ENCODE peak calls at places on chromosomes 3 and 15, in seven cellular contexts. K is stimulated activated naive CD4-positive, alpha-beta T cell; P is HS-5; S is fibroblast of gingiva; E is OCI-M1; G is stimulated activated CD8-positive, alpha-beta memory T cell treated with anti-CD3 and anti-CD28 coated beads, Interleukin-12 subunit alpha, Interleukin-12 subunit beta, amount 100 ng/mL, for 1 hour; O is A549. I is an unnamed sample.

GRCh38 chr3:66863205-66864135 is 134.6 kb upstream of the KBTBD8 start:
- DNase-seq in G (no peak), O (no peak), S (no peak), E (no peak), K (no peak), P (no peak), I (no peak)

GRCh38 chr3:161915283-161915682 is 418.7 kb downstream of the OTOL1 start:
- DNase-seq in S (no peak), K (no peak), O (no peak), E (peak), P (no peak), G (no peak), I (peak)

GRCh38 chr3:193983846-193984245 is 152.1 kb upstream of the HES1 start:
- DNase-seq in G (no peak), S (no peak), P (no peak), K (no peak), O (no peak), E (no peak), I (no peak)

GRCh38 chr15:66387176-66388056 is 704 bp downstream of the MAP2K1 start:
- DNase-seq in O (peak), G (peak), S (peak), P (no peak), E (peak), K (peak), I (peak)

GRCh38 chr3:134810850-134811249 is 15.8 kb downstream of the EPHB1 start:
- DNase-seq in S (no peak), G (no peak), P (no peak), O (no peak), E (no peak), K (no peak), I (no peak)

GRCh38 chr3:29067014-29067413 is 213.9 kb upstream of the RBMS3 start:
- DNase-seq in E (no peak), P (no peak), O (peak), S (no peak), K (no peak), G (no peak), I (no peak)

GRCh38 chr3:127711021-127711420 is 38.3 kb downstream of the ABTB1 start:
- DNase-seq in O (no peak), E (no peak), P (no peak), S (no peak), K (no peak), G (no peak), I (no peak)

GRCh38 chr3:9343115-9343514 is 19.7 kb upstream of the THUMPD3 start:
- DNase-seq in O (no peak), K (no peak), E (no peak), P (no peak), G (no peak), S (no peak), I (no peak)

GRCh38 chr3:88263417-88264116 is 113.8 kb downstream of the C3orf38 start:
- DNase-seq in S (no peak), O (no peak), K (no peak), G (no peak), P (no peak), E (no peak), I (peak)

GRCh38 chr3:121542924-121543323 is 2.9 kb downstream of the POLQ start:
- DNase-seq in P (no peak), K (no peak), O (no peak), G (no peak), S (no peak), E (no peak), I (no peak)

GRCh38 chr3:119613872-119614271 is 16.2 kb downstream of the PLA1A start:
- DNase-seq in O (no peak), S (no peak), E (no peak), G (no peak), P (no peak), K (no peak), I (no peak)

GRCh38 chr3:53150247-53151085 is 10.5 kb upstream of the PRKCD start:
- DNase-seq in P (peak), E (no peak), K (no peak), O (peak), G (no peak), S (peak), I (no peak)

GRCh38 chr3:8366214-8366613 is 135.4 kb upstream of the LMCD1 start:
- DNase-seq in E (peak), P (no peak), K (no peak), G (no peak), O (no peak), S (no peak), I (no peak)

GRCh38 chr15:57237282-57237642 is 139.0 kb upstream of the CGNL1 start:
- DNase-seq in E (no peak), P (no peak), S (no peak), K (no peak), O (no peak), G (no peak), I (peak)

GRCh38 chr3:32959370-32959769 is 7.9 kb downstream of the CCR4 start:
- DNase-seq in E (no peak), O (no peak), S (no peak), P (no peak), K (no peak), G (no peak), I (no peak)

GRCh38 chr15:80317389-80318169 is 65.6 kb upstream of the CTXND1 start:
- DNase-seq in O (peak), E (peak), G (no peak), S (peak), P (peak), K (no peak), I (peak)

GRCh38 chr3:128170866-128171516 is 17.7 kb downstream of the EEFSEC start:
- DNase-seq in P (peak), O (peak), E (peak), K (no peak), S (peak), G (no peak), I (peak)

GRCh38 chr3:36155515-36155914 is 224.8 kb upstream of the STAC start:
- DNase-seq in O (peak), E (no peak), G (no peak), K (no peak), P (no peak), S (no peak), I (no peak)

GRCh38 chr3:141875374-141875892 is 1.0 kb upstream of the ATP1B3 start:
- DNase-seq in O (peak), E (peak), S (peak), K (peak), P (peak), G (peak), I (peak)

GRCh38 chr3:38138347-38139190 is at the start of gene MYD88:
- DNase-seq in E (peak), P (no peak), S (peak), O (peak), G (peak), K (peak), I (peak)

GRCh38 chr3:133988631-133989161 is 41.0 kb downstream of the SLCO2A1 start:
- DNase-seq in P (no peak), S (no peak), E (no peak), K (no peak), G (no peak), O (no peak), I (no peak)

GRCh38 chr15:25060996-25061620 is 106.3 kb downstream of the SNRPN start:
- DNase-seq in O (no peak), P (no peak), G (no peak), E (no peak), K (no peak), S (no peak), I (no peak)

GRCh38 chr3:124563376-124563775 is 166.9 kb upstream of the UMPS start:
- DNase-seq in G (no peak), E (peak), K (no peak), O (peak), P (no peak), S (no peak), I (no peak)

GRCh38 chr3:155418426-155418825 is 124.9 kb upstream of the STRIT1 start:
- DNase-seq in E (no peak), P (no peak), K (no peak), S (no peak), G (no peak), O (no peak), I (no peak)

GRCh38 chr15:57485869-57486268 is 105.8 kb upstream of the MYZAP start:
- DNase-seq in S (no peak), P (peak), K (no peak), G (no peak), O (peak), E (no peak), I (no peak)

GRCh38 chr15:29089731-29090616 is 179.6 kb downstream of the NSMCE3 start:
- DNase-seq in O (no peak), S (no peak), G (peak), P (no peak), K (no peak), E (peak), I (peak)

GRCh38 chr3:94440767-94441493 is 378.1 kb downstream of the NSUN3 start:
- DNase-seq in K (no peak), O (peak), E (no peak), G (no peak), P (peak), S (peak), I (no peak)

GRCh38 chr3:167880183-167880582 is 144.7 kb downstream of the SERPINI1 start:
- DNase-seq in P (no peak), O (no peak), S (no peak), K (no peak), E (no peak), G (no peak), I (no peak)

GRCh38 chr15:90664650-90665287 is 52.4 kb upstream of the BLM start:
- DNase-seq in K (no peak), P (no peak), G (no peak), E (peak), S (peak), O (peak), I (no peak)

GRCh38 chr15:78103406-78104118 is 11.2 kb downstream of the SH2D7 start:
- DNase-seq in E (peak), P (no peak), O (no peak), S (no peak), K (no peak), G (no peak), I (no peak)